ENCODE peak calls at places on chromosomes 4 and X, in eight cellular contexts. B is fibroblast of pulmonary artery; X is stimulated activated CD4-positive, alpha-beta T cell treated with anti-CD3 and anti-CD28 coated beads, Interleukin-2, amount 100 ng/mL, for 48 hours; C is lung microvascular endothelial cell; O is activated CD8-positive, alpha-beta memory T cell treated with anti-CD3 and anti-CD28 coated beads for 4 hours; J is T-cell; E is foreskin fibroblast; W is Calu3. D is an unnamed sample.

GRCh38 chrX:9318761-9319160 is 146.1 kb upstream of the TBL1X start:
- DNase-seq in E (no peak), J (no peak), W (no peak), C (no peak), X (no peak), B (no peak), O (no peak), D (no peak)

GRCh38 chrX:53047228-53047627 is 1.4 kb upstream of the GPR173 start:
- DNase-seq in B (peak; percentile 16), W (no peak), E (peak; percentile 38), O (no peak), X (no peak), J (no peak), C (peak; percentile 23), D (no peak)

GRCh38 chr4:10160280-10160856 is 43.8 kb upstream of the WDR1 start:
- DNase-seq in J (no peak), X (no peak), W (no peak), C (peak; percentile 71), O (no peak), E (peak; percentile 30), B (peak; percentile 79), D (no peak)

GRCh38 chr4:22434895-22435294 is 81.0 kb downstream of the ADGRA3 start:
- DNase-seq in E (peak; percentile 71), W (peak; percentile 28), B (peak; percentile 70), C (peak; percentile 76), O (no peak), J (no peak), X (no peak), D (peak; percentile 12)

GRCh38 chr4:38141808-38142500 is 181.8 kb downstream of the PTTG2 start:
- DNase-seq in W (no peak), J (no peak), O (no peak), B (peak; percentile 85), X (no peak), E (peak; percentile 60), C (no peak), D (no peak)

GRCh38 chr4:109589605-109590004 is 29.6 kb downstream of the MCUB start:
- DNase-seq in O (no peak), C (no peak), J (no peak), X (no peak), B (no peak), W (no peak), E (no peak), D (no peak)

GRCh38 chr4:176549161-176549865 is 229.5 kb downstream of the SPCS3 start:
- DNase-seq in C (no peak), E (peak; percentile 74), B (no peak), O (no peak), J (no peak), X (no peak), W (no peak), D (no peak)

GRCh38 chr4:149135062-149135461 is 680.6 kb downstream of the IQCM start:
- DNase-seq in J (no peak), X (no peak), B (no peak), W (no peak), E (no peak), O (no peak), C (no peak), D (no peak)

GRCh38 chr4:68594678-68595077 is 18.6 kb upstream of the UGT2B17 start:
- DNase-seq in E (no peak), B (no peak), W (no peak), X (no peak), C (no peak), O (no peak), J (no peak), D (no peak)

GRCh38 chrX:27679281-27679680 is 89.1 kb downstream of the DCAF8L2 start:
- DNase-seq in O (no peak), J (no peak), E (no peak), X (no peak), C (no peak), B (peak; percentile 20), W (no peak), D (no peak)

GRCh38 chrX:119885554-119886428 is 9.9 kb upstream of the AKAP14 start:
- DNase-seq in B (no peak), E (no peak), W (no peak), J (no peak), C (peak; percentile 10), O (no peak), X (no peak), D (no peak)

GRCh38 chr4:133865606-133866327 is 335.8 kb downstream of the PABPC4L start:
- DNase-seq in B (peak; percentile 94), C (no peak), E (peak; percentile 94), J (no peak), O (no peak), X (no peak), W (peak; percentile 38), D (peak; percentile 72)

GRCh38 chrX:71936632-71937031 is 26.0 kb downstream of the NHSL2 start:
- DNase-seq in E (no peak), C (no peak), W (no peak), J (no peak), O (no peak), B (no peak), X (no peak), D (no peak)

GRCh38 chr4:4480685-4481393 is 61.0 kb downstream of the STX18 start:
- DNase-seq in W (no peak), X (no peak), C (peak; percentile 37), O (no peak), E (peak; percentile 77), B (peak; percentile 38), J (no peak), D (no peak)

GRCh38 chr4:112213091-112213490 is 18.5 kb upstream of the AP1AR start:
- DNase-seq in E (peak; percentile 55), W (no peak), X (no peak), B (no peak), O (no peak), J (no peak), C (no peak), D (no peak)

GRCh38 chr4:6891436-6892170 is 18.0 kb upstream of the TBC1D14 start:
- DNase-seq in J (no peak), E (no peak), O (no peak), C (no peak), B (peak; percentile 22), X (no peak), W (no peak), D (no peak)

GRCh38 chrX:317424-318067 is 1.1 kb downstream of the GTPBP6 start:
- DNase-seq in O (no peak), B (no peak), W (no peak), X (peak; percentile 93), J (no peak), E (peak; percentile 86), C (no peak), D (no peak)

GRCh38 chr4:153115322-153116100 is 88.7 kb upstream of the TRIM2 start:
- DNase-seq in C (peak; percentile 58), E (peak; percentile 80), B (peak; percentile 59), X (peak; percentile 46), O (peak; percentile 52), W (peak; percentile 29), J (peak; percentile 60), D (peak; percentile 78)

GRCh38 chrX:41333994-41334865 is at the start of gene DDX3X:
- DNase-seq in B (peak; percentile 90), C (peak; percentile 96), W (peak; percentile 82), J (peak; percentile 79), X (peak; percentile 90), E (peak; percentile 90), O (peak; percentile 85), D (peak; percentile 50)

GRCh38 chr4:24625091-24625490 is 40.7 kb upstream of the DHX15 start:
- DNase-seq in E (no peak), J (no peak), O (no peak), X (no peak), B (no peak), C (no peak), W (no peak), D (no peak)

GRCh38 chr4:742742-743311 is 37.2 kb downstream of the PCGF3 start:
- DNase-seq in O (peak; percentile 50), W (peak; percentile 72), C (peak; percentile 77), B (peak; percentile 66), X (peak; percentile 80), E (peak; percentile 81), J (peak; percentile 54), D (no peak)

GRCh38 chr4:89114100-89114499 is 2.8 kb downstream of the TIGD2 start:
- DNase-seq in J (no peak), W (no peak), B (no peak), E (no peak), C (no peak), O (no peak), X (no peak), D (no peak)

GRCh38 chrX:47583240-47583861 is 1.1 kb downstream of the TIMP1 start:
- DNase-seq in W (no peak), C (no peak), B (no peak), J (no peak), E (no peak), X (no peak), O (no peak), D (no peak)

D was measured in HFF-Myc.